ENCODE peak calls at places on chromosome 2, in nine cellular contexts. One of them, this sample, is unnamed.

GRCh38 chr2:219645631-219646527 is 18.4 kb downstream of the SLC4A3 start:
- DNase-seq in GM12891: no peak
- DNase-seq in HCT116: peak
- DNase-seq in breast epithelium: no peak
- DNase-seq in ovary: peak
- DNase-seq in thyroid gland: no peak
- DNase-seq in body of pancreas: no peak
- DNase-seq in prostate gland: no peak
- DNase-seq in NB4: no peak
- DNase-seq in this sample: no peak

GRCh38 chr2:37653805-37654378 is 17.6 kb downstream of the CDC42EP3 start:
- DNase-seq in GM12891: no peak
- DNase-seq in HCT116: no peak
- DNase-seq in breast epithelium: no peak
- DNase-seq in ovary: no peak
- DNase-seq in thyroid gland: peak
- DNase-seq in body of pancreas: no peak
- DNase-seq in prostate gland: peak
- DNase-seq in NB4: peak
- DNase-seq in this sample: no peak

GRCh38 chr2:125169764-125170146 is 1144.7 kb downstream of the CNTNAP5 start:
- DNase-seq in GM12891: no peak
- DNase-seq in HCT116: no peak
- DNase-seq in breast epithelium: no peak
- DNase-seq in ovary: no peak
- DNase-seq in thyroid gland: no peak
- DNase-seq in body of pancreas: no peak
- DNase-seq in prostate gland: no peak
- DNase-seq in NB4: no peak
- DNase-seq in this sample: no peak

GRCh38 chr2:236125541-236125940 is 42.6 kb downstream of the GBX2 start:
- DNase-seq in GM12891: no peak
- DNase-seq in HCT116: no peak
- DNase-seq in breast epithelium: no peak
- DNase-seq in ovary: no peak
- DNase-seq in thyroid gland: no peak
- DNase-seq in body of pancreas: no peak
- DNase-seq in prostate gland: no peak
- DNase-seq in NB4: no peak
- DNase-seq in this sample: no peak

GRCh38 chr2:13009027-13009426 is 292.3 kb downstream of the TRIB2 start:
- DNase-seq in GM12891: no peak
- DNase-seq in HCT116: no peak
- DNase-seq in breast epithelium: no peak
- DNase-seq in ovary: no peak
- DNase-seq in thyroid gland: no peak
- DNase-seq in body of pancreas: no peak
- DNase-seq in prostate gland: no peak
- DNase-seq in NB4: no peak
- DNase-seq in this sample: no peak

GRCh38 chr2:205698556-205699282 is 16.4 kb downstream of the NRP2 start:
- DNase-seq in GM12891: no peak
- DNase-seq in HCT116: no peak
- DNase-seq in breast epithelium: no peak
- DNase-seq in ovary: no peak
- DNase-seq in thyroid gland: no peak
- DNase-seq in body of pancreas: no peak
- DNase-seq in prostate gland: no peak
- DNase-seq in NB4: no peak
- DNase-seq in this sample: no peak

GRCh38 chr2:226742346-226742745 is 57.3 kb downstream of the IRS1 start:
- DNase-seq in GM12891: no peak
- DNase-seq in HCT116: no peak
- DNase-seq in breast epithelium: no peak
- DNase-seq in ovary: peak
- DNase-seq in thyroid gland: peak
- DNase-seq in body of pancreas: peak
- DNase-seq in prostate gland: peak
- DNase-seq in NB4: no peak
- DNase-seq in this sample: peak

GRCh38 chr2:58620127-58620526 is 379.0 kb upstream of the FANCL start:
- DNase-seq in GM12891: no peak
- DNase-seq in HCT116: no peak
- DNase-seq in breast epithelium: no peak
- DNase-seq in ovary: no peak
- DNase-seq in thyroid gland: no peak
- DNase-seq in body of pancreas: no peak
- DNase-seq in prostate gland: no peak
- DNase-seq in NB4: no peak
- DNase-seq in this sample: no peak

GRCh38 chr2:223532161-223532560 is 70.0 kb downstream of the SCG2 start:
- DNase-seq in GM12891: no peak
- DNase-seq in HCT116: no peak
- DNase-seq in breast epithelium: no peak
- DNase-seq in ovary: no peak
- DNase-seq in thyroid gland: no peak
- DNase-seq in body of pancreas: no peak
- DNase-seq in prostate gland: no peak
- DNase-seq in NB4: no peak
- DNase-seq in this sample: no peak

GRCh38 chr2:10863837-10864236 is 47.9 kb upstream of the KCNF1 start:
- DNase-seq in GM12891: peak
- DNase-seq in HCT116: no peak
- DNase-seq in breast epithelium: no peak
- DNase-seq in ovary: no peak
- DNase-seq in thyroid gland: no peak
- DNase-seq in body of pancreas: no peak
- DNase-seq in prostate gland: no peak
- DNase-seq in NB4: peak
- DNase-seq in this sample: no peak

GRCh38 chr2:467543-467891 is 179.6 kb upstream of the ALKAL2 start:
- DNase-seq in GM12891: no peak
- DNase-seq in HCT116: no peak
- DNase-seq in breast epithelium: no peak
- DNase-seq in ovary: no peak
- DNase-seq in thyroid gland: no peak
- DNase-seq in body of pancreas: no peak
- DNase-seq in prostate gland: no peak
- DNase-seq in NB4: peak
- DNase-seq in this sample: no peak

DNA sequence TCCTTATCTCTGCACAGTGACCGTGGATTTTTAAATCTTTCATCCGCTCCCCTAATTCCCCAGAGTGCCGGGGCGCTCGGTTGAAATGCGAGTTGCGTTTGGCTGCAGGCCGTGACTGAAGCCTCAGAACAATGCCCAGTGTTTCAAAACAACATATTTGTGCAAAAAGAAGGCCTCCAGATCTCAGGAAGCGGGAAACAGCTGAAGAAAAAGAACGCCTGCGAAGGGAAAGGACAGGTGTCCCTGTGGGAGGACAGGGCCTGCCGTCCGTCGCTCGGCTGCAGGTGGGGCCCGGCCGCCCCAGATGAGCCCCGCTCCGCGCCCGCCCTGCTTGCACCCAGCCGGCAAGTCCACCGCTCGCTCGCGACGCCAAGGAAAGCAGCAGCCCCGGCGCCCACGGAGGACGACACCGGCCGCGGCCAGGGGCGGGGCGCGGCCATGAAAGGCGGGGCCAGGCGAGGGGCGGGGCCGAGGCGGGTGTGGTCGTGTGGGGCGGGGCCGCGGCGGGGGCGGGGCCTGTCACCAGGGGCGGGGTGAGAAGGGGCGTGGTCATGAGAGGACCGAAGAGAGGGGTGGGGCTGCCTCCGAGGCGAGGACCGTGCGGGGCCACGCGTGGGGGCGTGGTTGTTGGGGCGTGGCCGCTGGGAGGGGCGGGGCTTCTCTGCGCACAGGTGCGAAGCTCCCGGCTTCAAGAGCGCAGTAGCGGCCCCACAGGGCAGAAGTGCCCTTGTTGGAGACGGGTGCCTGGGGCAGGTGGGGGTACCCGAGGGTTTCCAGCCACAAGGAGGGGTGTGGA is 17.6 kb upstream of the BOK start:
- DNase-seq in GM12891: peak
- DNase-seq in HCT116: peak
- DNase-seq in breast epithelium: peak
- DNase-seq in ovary: peak
- DNase-seq in thyroid gland: peak
- DNase-seq in body of pancreas: peak
- DNase-seq in prostate gland: peak
- DNase-seq in NB4: no peak
- DNase-seq in this sample: no peak
- TF ChIP-seq POLR2A in GM12891: no peak
- TF ChIP-seq POLR2A in HCT116: no peak
- TF ChIP-seq POLR2A in breast epithelium: no peak
- TF ChIP-seq POLR2A in ovary: no peak
- TF ChIP-seq POLR2A in thyroid gland: no peak
- TF ChIP-seq POLR2A in body of pancreas: peak
- TF ChIP-seq POLR2A in prostate gland: no peak
- TF ChIP-seq POLR2A in NB4: no peak
- TF ChIP-seq POLR2A in this sample: no peak

DNA sequence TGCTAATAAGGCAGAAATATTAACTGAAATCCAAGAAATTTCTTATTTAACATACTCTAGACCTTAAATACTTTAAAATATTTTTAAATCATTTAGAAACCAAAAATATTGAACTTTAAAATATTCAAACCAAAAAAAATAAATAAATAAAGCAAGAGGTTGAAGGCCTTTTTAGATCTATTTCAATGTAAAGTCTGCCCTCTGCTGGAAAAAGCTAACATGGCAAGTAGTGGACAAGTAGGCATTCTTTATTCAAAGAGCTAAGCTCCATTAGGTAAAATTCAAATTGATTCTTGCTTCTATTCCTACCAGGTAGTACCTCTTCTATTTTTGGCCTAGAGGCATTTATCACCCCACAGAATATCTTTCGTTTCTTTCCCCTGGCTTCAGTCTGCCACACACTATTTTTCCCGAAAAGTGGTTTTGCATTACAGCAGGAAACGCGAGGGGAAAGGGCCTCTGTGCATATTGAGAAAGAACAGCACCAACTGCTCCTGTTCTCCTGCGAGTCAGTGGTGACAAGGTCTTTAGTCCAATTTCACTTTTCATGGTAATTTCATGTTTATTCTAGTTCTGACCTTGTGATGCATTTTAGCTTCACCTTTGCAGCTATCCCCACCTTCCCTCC is 20.4 kb downstream of the IFIH1 start:
- DNase-seq in GM12891: no peak
- DNase-seq in HCT116: peak
- DNase-seq in breast epithelium: no peak
- DNase-seq in ovary: peak
- DNase-seq in thyroid gland: peak
- DNase-seq in body of pancreas: peak
- DNase-seq in prostate gland: peak
- DNase-seq in NB4: peak
- DNase-seq in this sample: peak
- TF ChIP-seq POLR2A in GM12891: no peak
- TF ChIP-seq POLR2A in HCT116: no peak
- TF ChIP-seq POLR2A in breast epithelium: no peak
- TF ChIP-seq POLR2A in ovary: no peak
- TF ChIP-seq POLR2A in thyroid gland: no peak
- TF ChIP-seq POLR2A in body of pancreas: no peak
- TF ChIP-seq POLR2A in prostate gland: no peak
- TF ChIP-seq POLR2A in NB4: no peak
- TF ChIP-seq POLR2A in this sample: no peak

GRCh38 chr2:28949617-28950305 is 31.3 kb upstream of the TOGARAM2 start:
- DNase-seq in GM12891: no peak
- DNase-seq in HCT116: no peak
- DNase-seq in breast epithelium: no peak
- DNase-seq in ovary: no peak
- DNase-seq in thyroid gland: no peak
- DNase-seq in body of pancreas: no peak
- DNase-seq in prostate gland: no peak
- DNase-seq in NB4: peak
- DNase-seq in this sample: no peak
- TF ChIP-seq POLR2A in GM12891: no peak
- TF ChIP-seq POLR2A in HCT116: no peak
- TF ChIP-seq POLR2A in breast epithelium: no peak
- TF ChIP-seq POLR2A in ovary: no peak
- TF ChIP-seq POLR2A in thyroid gland: no peak
- TF ChIP-seq POLR2A in body of pancreas: no peak
- TF ChIP-seq POLR2A in prostate gland: no peak
- TF ChIP-seq POLR2A in NB4: no peak
- TF ChIP-seq POLR2A in this sample: no peak

GRCh38 chr2:33500177-33500576 is 23.7 kb downstream of the RASGRP3 start:
- DNase-seq in GM12891: no peak
- DNase-seq in HCT116: no peak
- DNase-seq in breast epithelium: no peak
- DNase-seq in ovary: no peak
- DNase-seq in thyroid gland: no peak
- DNase-seq in body of pancreas: no peak
- DNase-seq in prostate gland: no peak
- DNase-seq in NB4: no peak
- DNase-seq in this sample: no peak

GRCh38 chr2:33496150-33496549 is 19.7 kb downstream of the RASGRP3 start:
- DNase-seq in GM12891: no peak
- DNase-seq in HCT116: no peak
- DNase-seq in breast epithelium: no peak
- DNase-seq in ovary: no peak
- DNase-seq in thyroid gland: no peak
- DNase-seq in body of pancreas: no peak
- DNase-seq in prostate gland: no peak
- DNase-seq in NB4: no peak
- DNase-seq in this sample: no peak

GRCh38 chr2:33495683-33496082 is 19.2 kb downstream of the RASGRP3 start:
- DNase-seq in GM12891: no peak
- DNase-seq in HCT116: no peak
- DNase-seq in breast epithelium: no peak
- DNase-seq in ovary: no peak
- DNase-seq in thyroid gland: no peak
- DNase-seq in body of pancreas: no peak
- DNase-seq in prostate gland: no peak
- DNase-seq in NB4: no peak
- DNase-seq in this sample: no peak

GRCh38 chr2:33497177-33497787 is 20.8 kb downstream of the RASGRP3 start:
- DNase-seq in GM12891: no peak
- DNase-seq in HCT116: no peak
- DNase-seq in breast epithelium: no peak
- DNase-seq in ovary: no peak
- DNase-seq in thyroid gland: no peak
- DNase-seq in body of pancreas: no peak
- DNase-seq in prostate gland: no peak
- DNase-seq in NB4: peak
- DNase-seq in this sample: no peak

DNA sequence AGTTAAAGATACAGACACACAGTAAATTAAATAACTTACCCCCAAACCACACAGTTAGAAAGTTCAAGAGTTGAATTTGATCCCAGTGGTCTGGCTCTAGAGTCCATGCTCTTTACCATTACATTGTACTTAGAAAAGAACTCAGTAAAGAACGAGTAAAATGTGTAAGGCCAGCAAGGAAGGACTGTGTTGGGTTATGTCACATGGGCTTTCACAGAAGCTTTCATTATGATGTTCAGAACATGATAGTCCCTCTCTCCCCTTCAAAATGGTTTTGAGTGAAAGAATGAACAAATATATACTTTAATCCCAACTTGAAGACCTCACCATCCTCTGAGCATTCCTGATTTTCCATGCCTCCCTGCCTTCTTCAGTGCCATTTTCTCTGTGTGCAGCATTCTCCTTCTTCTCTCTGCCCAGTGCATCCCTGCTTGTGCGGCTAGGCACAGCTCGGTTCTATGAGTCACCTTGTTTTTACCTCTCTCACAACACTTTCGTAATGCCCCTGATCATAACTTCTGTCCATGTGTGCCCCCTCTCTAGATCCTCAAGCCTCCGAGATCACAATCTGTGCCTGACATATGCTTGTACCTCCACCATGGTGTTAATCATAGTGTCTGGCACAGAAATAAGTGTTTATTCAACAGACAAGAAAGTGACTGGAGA is 22.0 kb downstream of the RASGRP3 start:
- DNase-seq in GM12891: no peak
- DNase-seq in HCT116: no peak
- DNase-seq in breast epithelium: no peak
- DNase-seq in ovary: no peak
- DNase-seq in thyroid gland: no peak
- DNase-seq in body of pancreas: no peak
- DNase-seq in prostate gland: no peak
- DNase-seq in NB4: peak
- DNase-seq in this sample: no peak
- TF ChIP-seq POLR2A in GM12891: peak
- TF ChIP-seq POLR2A in HCT116: no peak
- TF ChIP-seq POLR2A in breast epithelium: no peak
- TF ChIP-seq POLR2A in ovary: no peak
- TF ChIP-seq POLR2A in thyroid gland: no peak
- TF ChIP-seq POLR2A in body of pancreas: no peak
- TF ChIP-seq POLR2A in prostate gland: no peak
- TF ChIP-seq POLR2A in NB4: no peak
- TF ChIP-seq POLR2A in this sample: no peak